ENCODE peak calls at places on chromosome 1, in four cellular contexts. Y is NCI-H69, B is uterus, G is gastrocnemius medialis. S is an unnamed sample.

GRCh38 chr1:46550751-46551231 is 656 bp downstream of the KNCN start:
- DNase-seq in Y (peak), G (no peak), B (no peak), S (no peak)

GRCh38 chr1:39902121-39902807 is 547 bp upstream of the MYCL start:
- DNase-seq in B (peak), G (peak), Y (peak), S (peak)

GRCh38 chr1:204341380-204341779 is 18.3 kb downstream of the PLEKHA6 start:
- DNase-seq in Y (peak), B (no peak), G (no peak), S (no peak)

GRCh38 chr1:241639040-241639652 is 1.0 kb downstream of the CHML start:
- DNase-seq in Y (peak), B (no peak), G (no peak), S (peak)

GRCh38 chr1:97901017-97901658 is 19.7 kb downstream of the DPYD start:
- DNase-seq in Y (no peak), B (no peak), G (no peak), S (peak)

GRCh38 chr1:169460193-169460833 is 25.4 kb downstream of the SLC19A2 start:
- DNase-seq in B (no peak), Y (no peak), G (peak), S (no peak)

GRCh38 chr1:61921435-61921834 is 179.2 kb downstream of the PATJ start:
- DNase-seq in Y (peak), B (no peak), G (no peak), S (no peak)

GRCh38 chr1:91944087-91944486 is 5.1 kb upstream of the BRDT start:
- DNase-seq in Y (no peak), G (no peak), B (no peak), S (no peak)

GRCh38 chr1:86756062-86756406 is 51.7 kb downstream of the SH3GLB1 start:
- DNase-seq in Y (peak), G (no peak), B (no peak), S (no peak)

GRCh38 chr1:64469977-64470669 is at the start of gene CACHD1:
- DNase-seq in G (peak), B (peak), Y (peak), S (peak)

GRCh38 chr1:7755448-7755847 is 15.6 kb upstream of the VAMP3 start:
- DNase-seq in G (no peak), B (no peak), Y (no peak), S (peak)

GRCh38 chr1:25640646-25641328 is 24.2 kb downstream of the MAN1C1 start:
- DNase-seq in G (no peak), Y (no peak), B (no peak), S (no peak)

GRCh38 chr1:40073062-40073461 is 24.0 kb downstream of the PPT1 start:
- DNase-seq in G (no peak), Y (no peak), B (no peak), S (no peak)

GRCh38 chr1:23521588-23521987 is 9.4 kb downstream of the E2F2 start:
- DNase-seq in G (no peak), B (no peak), Y (no peak), S (peak)

GRCh38 chr1:61504840-61505239 is 220.1 kb downstream of the TM2D1 start:
- DNase-seq in B (no peak), Y (peak), G (no peak), S (no peak)

GRCh38 chr1:11434506-11434905 is 44.4 kb upstream of the DISP3 start:
- DNase-seq in G (no peak), Y (peak), B (no peak), S (no peak)